ENCODE peak calls at places on chromosomes 5 and 9, in five cellular contexts. V is hypothalamus, Z is D341Med, M is body of pancreas, K is mammary epithelial cell. C is an unnamed sample.
A peak's percentile ranks its signal among the peaks of the same experiment; 100 is the strongest.

GRCh38 chr5:177113566-177114424 is 19.8 kb upstream of the NSD1 start:
- DNase-seq in V (peak; percentile 56), M (peak; percentile 78), Z (peak; percentile 82), K (peak; percentile 45), C (peak; percentile 11)

GRCh38 chr9:125492719-125493118 is 214.3 kb downstream of the MAPKAP1 start:
- DNase-seq in V (no peak), M (no peak), K (no peak), Z (no peak), C (no peak)

GRCh38 chr5:116806879-116807278 is 232.3 kb upstream of the SEMA6A start:
- DNase-seq in M (no peak), K (no peak), V (no peak), Z (no peak), C (no peak)

GRCh38 chr9:16236326-16236725 is 634.1 kb downstream of the BNC2 start:
- DNase-seq in K (no peak), V (no peak), M (peak; percentile 8), Z (no peak), C (no peak)

GRCh38 chr5:32710335-32710858 is 724 bp upstream of the NPR3 start:
- DNase-seq in Z (peak; percentile 57), M (no peak), V (no peak), K (peak; percentile 30), C (no peak)

GRCh38 chr9:91711755-91712591 is 238.1 kb downstream of the ROR2 start:
- DNase-seq in M (peak; percentile 20), K (no peak), V (no peak), Z (no peak), C (peak; percentile 17)

GRCh38 chr5:152634596-152634995 is 229.5 kb upstream of the NMUR2 start:
- DNase-seq in M (peak; percentile 19), V (no peak), Z (peak; percentile 16), K (no peak), C (no peak)

GRCh38 chr9:69834591-69835184 is 14.1 kb downstream of the CFAP95 start:
- DNase-seq in V (no peak), Z (no peak), M (no peak), K (no peak), C (no peak)

GRCh38 chr5:126988021-126988569 is 42.3 kb downstream of the MARCHF3 start:
- DNase-seq in V (no peak), Z (no peak), M (no peak), K (no peak), C (no peak)

GRCh38 chr9:69495331-69495730 is 170.3 kb downstream of the ENTREP1 start:
- DNase-seq in M (no peak), Z (no peak), K (no peak), V (no peak), C (no peak)

GRCh38 chr5:29309359-29309758 is 1884.1 kb upstream of the CDH6 start:
- DNase-seq in V (no peak), K (no peak), Z (no peak), M (no peak), C (no peak)

C was measured in keratinocyte.